ENCODE peak calls at places on chromosomes 13 and 19, in four cellular contexts. I is tibial nerve; G is CD4-positive, alpha-beta memory T cell; X is PC-3. W is an unnamed sample.

GRCh38 chr13:105518086-105518485 is 1017.4 kb downstream of the EFNB2 start:
- DNase-seq in I (no peak), X (no peak), G (no peak), W (no peak)

GRCh38 chr13:32537580-32538233 is 888 bp downstream of the N4BP2L2 start:
- DNase-seq in G (no peak), X (no peak), I (peak), W (peak)

GRCh38 chr13:95267662-95268369 is 33.4 kb downstream of the ABCC4 start:
- DNase-seq in X (peak), I (no peak), G (no peak), W (no peak)

GRCh38 chr13:34826432-34826831 is 115.6 kb upstream of the NBEA start:
- DNase-seq in X (no peak), G (no peak), I (no peak), W (no peak)

GRCh38 chr19:51564791-51565190 is 6.3 kb upstream of the ZNF175 start:
- DNase-seq in X (no peak), G (no peak), I (no peak), W (no peak)

GRCh38 chr19:47315125-47315821 is 5.6 kb downstream of the C5AR1 start:
- DNase-seq in X (peak), I (peak), G (no peak), W (no peak)

GRCh38 chr13:39040206-39040605 is 1.9 kb downstream of the NHLRC3 start:
- DNase-seq in X (no peak), I (no peak), G (no peak), W (no peak)

GRCh38 chr13:111662451-111662850 is 342.0 kb downstream of the TEX29 start:
- DNase-seq in G (no peak), I (no peak), X (no peak), W (no peak)

GRCh38 chr19:46722004-46722380 is 5.1 kb upstream of the PRKD2 start:
- DNase-seq in G (no peak), I (no peak), X (no peak), W (no peak)

GRCh38 chr13:36057041-36057440 is 74.1 kb downstream of the DCLK1 start:
- DNase-seq in X (peak), G (no peak), I (no peak), W (no peak)

GRCh38 chr13:56659041-56659471 is 481.7 kb upstream of the PRR20A start:
- DNase-seq in G (no peak), I (no peak), X (no peak), W (no peak)

GRCh38 chr13:94557836-94558235 is 38.1 kb downstream of the TGDS start:
- DNase-seq in G (no peak), X (no peak), I (no peak), W (no peak)

GRCh38 chr13:48334534-48335127 is 31.1 kb downstream of the RB1 start:
- DNase-seq in I (no peak), G (peak), X (peak), W (no peak)

GRCh38 chr19:34094960-34095359 is 77.3 kb upstream of the LSM14A start:
- DNase-seq in I (no peak), G (no peak), X (no peak), W (no peak)

GRCh38 chr19:8245869-8246835 is 37.0 kb downstream of the CERS4 start:
- DNase-seq in X (no peak), I (no peak), G (no peak), W (no peak)

GRCh38 chr19:48480476-48481190 is 11.5 kb downstream of the CYTH2 start:
- DNase-seq in G (peak), X (no peak), I (peak), W (peak)

GRCh38 chr13:71758823-71759222 is 108.2 kb downstream of the DACH1 start:
- DNase-seq in X (no peak), G (no peak), I (no peak), W (no peak)
- H3K27ac ChIP-seq in X (no peak), G (no peak), I (no peak), W (no peak)

GRCh38 chr13:110254751-110255553 is 52.0 kb downstream of the COL4A1 start:
- DNase-seq in I (no peak), X (no peak), G (no peak), W (no peak)
- H3K27ac ChIP-seq in I (peak), X (no peak), G (no peak), W (no peak)

DNA sequence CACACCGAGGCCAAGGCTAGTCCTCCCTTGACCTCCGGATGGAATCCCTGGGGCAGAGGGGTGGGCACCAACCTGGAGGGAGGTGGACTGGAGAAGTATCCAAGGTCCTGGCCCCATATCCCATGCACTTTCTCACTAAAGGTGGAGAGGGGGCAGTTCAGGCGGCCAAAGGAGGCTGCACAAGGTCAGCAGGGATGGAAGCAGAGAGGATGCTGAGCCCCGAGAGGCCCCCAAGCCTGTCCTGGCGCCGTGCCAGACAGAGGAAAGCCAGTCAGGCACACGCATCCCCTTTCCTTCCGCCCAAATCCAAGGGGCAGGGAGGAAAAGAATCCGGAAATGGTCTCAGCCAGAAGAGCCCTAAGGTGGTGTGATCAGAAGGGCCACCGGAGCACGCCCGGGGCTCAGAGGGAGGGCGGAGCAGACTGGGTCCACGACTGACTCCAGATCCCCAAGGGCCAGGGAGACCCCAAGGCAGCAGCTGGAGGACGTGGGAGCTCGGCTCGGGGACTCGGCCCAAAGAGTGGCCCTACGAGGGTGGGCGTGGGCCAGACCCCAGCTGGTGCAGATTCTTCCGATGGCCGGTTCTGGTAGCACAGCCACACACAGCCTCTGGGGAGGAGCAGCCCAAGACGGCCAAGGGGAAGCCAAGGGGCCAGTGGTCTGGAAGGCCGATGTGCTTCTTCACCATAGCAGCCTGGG is 60.0 kb downstream of the MLLT1 start:
- DNase-seq in I (no peak), G (no peak), X (no peak), W (no peak)
- H3K27ac ChIP-seq in I (peak), G (no peak), X (no peak), W (no peak)

DNA sequence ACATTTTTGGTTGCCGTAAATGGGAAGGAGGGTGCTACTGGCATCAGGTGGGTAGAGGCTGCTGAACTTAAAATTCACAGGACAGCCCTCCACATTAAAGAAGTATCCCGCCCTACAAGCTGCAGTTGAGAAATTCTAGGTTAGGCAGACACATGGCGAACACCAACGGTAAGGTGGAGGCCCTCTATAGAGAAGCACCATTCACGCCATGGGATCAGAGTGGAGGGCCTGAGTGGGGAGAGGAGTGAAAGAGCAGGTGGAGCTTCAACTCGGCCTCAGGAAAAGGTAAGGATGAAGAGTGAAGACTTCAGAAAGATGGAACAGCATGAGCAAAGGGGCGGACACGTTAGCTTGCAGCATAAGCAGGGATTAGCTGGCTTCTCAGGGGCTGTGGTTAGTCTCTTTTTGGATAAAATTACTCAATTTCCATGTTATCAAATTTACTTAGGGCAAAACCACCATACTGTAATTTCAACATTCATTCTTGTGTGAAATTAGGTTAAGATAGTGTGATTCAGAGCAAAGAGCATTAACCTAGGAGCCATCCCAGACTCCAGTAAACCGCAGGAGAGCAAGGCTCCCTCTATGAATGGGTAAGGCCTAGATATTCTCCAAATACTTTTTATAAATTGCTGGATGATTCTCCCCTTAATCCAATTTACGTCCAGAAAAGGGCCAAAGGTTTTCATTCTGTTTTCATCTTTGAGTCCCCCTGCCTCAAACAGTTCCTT is 1.2 kb downstream of the EEF1AKMT1 start:
- DNase-seq in X (no peak), I (no peak), G (no peak), W (peak)
- H3K27ac ChIP-seq in X (peak), I (peak), G (peak), W (peak)

DNA sequence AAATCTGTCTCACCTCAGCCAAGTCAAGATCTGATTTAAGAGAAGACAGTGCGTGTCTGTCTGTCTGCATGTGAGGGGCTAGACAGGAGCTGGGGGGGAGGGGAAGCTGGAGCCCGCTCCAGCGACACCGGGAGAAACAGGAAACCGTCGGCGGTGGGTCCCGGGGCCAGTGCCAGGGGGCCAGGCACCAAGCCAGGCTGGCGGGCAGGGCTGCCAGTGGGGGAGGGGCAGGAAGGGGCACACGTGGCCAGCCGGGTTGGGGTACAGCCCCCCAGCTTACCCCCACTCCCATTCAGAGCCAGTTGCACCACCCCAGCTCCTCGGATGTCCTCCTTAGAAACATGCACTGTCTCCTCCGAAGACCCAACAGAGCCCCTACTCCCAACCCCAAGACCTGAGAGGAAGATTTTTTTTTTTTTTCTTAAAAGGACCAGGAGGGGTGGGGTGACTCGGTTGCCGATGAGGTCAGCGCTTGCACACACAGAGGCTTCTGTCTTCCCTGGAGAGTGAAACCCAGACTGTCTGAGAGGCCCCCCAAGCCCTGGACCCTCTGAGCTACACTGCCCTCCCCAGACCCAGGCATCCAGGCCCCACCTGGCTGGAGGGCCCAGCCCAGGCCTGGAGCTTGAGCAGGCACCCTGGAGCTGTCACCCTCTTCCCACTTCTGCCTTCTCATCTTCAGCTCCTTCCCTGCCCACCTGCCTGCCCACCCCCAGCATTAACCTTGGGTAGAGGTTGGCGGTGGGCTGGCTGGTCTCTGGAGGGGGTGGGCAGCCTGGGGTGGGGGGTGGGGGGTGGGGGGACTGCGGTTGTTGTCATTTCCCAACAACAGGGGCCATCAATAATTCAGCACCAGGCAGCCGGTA is 4.0 kb downstream of the ERF start:
- DNase-seq in X (no peak), I (no peak), G (no peak), W (no peak)
- H3K27ac ChIP-seq in X (no peak), I (peak), G (no peak), W (no peak)

GRCh38 chr13:40774672-40775071 is 3.7 kb upstream of the MRPS31 start:
- DNase-seq in G (no peak), I (no peak), X (no peak), W (no peak)
- H3K27ac ChIP-seq in G (no peak), I (no peak), X (no peak), W (no peak)

GRCh38 chr19:53554804-53555203 is 16.9 kb downstream of the ZNF331 start:
- DNase-seq in I (no peak), X (no peak), G (no peak), W (no peak)
- H3K27ac ChIP-seq in I (peak), X (peak), G (peak), W (peak)

GRCh38 chr13:30742896-30743295 is 7.6 kb downstream of the ALOX5AP start:
- DNase-seq in G (no peak), I (no peak), X (no peak), W (no peak)

GRCh38 chr13:30743319-30744055 is 8.1 kb downstream of the ALOX5AP start:
- DNase-seq in I (peak), G (no peak), X (peak), W (no peak)

GRCh38 chr13:30745917-30746686 is 10.8 kb downstream of the ALOX5AP start:
- DNase-seq in I (no peak), G (no peak), X (no peak), W (no peak)

GRCh38 chr13:30744056-30744684 is 8.8 kb downstream of the ALOX5AP start:
- DNase-seq in I (no peak), G (peak), X (peak), W (peak)

DNA sequence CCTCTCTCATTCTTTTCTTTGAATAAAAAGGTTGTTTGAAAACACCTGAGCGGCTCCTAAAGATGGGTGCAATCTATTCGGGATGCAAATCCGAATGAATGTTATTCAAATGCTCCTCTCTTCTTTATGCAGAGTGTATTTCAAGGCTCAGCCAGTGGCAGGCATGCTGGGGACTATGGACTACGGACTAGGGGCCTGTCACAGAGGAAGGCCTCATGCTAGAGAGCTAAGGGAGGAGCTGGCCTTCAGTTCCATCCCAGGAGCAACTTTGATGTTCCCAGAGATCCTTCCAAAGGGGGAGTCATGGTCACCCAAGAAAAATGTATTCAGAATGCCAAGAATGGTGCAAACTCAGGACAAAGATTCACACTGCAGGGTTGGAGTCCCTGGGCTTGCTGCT is 9.3 kb downstream of the ALOX5AP start:
- DNase-seq in X (no peak), G (no peak), I (no peak), W (no peak)
- H3K27ac ChIP-seq in X (no peak), G (peak), I (no peak), W (peak)

GRCh38 chr19:29495091-29495490 is 30.7 kb upstream of the VSTM2B start:
- DNase-seq in G (no peak), I (no peak), X (no peak), W (no peak)
- H3K27ac ChIP-seq in G (no peak), I (no peak), X (no peak), W (no peak)

DNA sequence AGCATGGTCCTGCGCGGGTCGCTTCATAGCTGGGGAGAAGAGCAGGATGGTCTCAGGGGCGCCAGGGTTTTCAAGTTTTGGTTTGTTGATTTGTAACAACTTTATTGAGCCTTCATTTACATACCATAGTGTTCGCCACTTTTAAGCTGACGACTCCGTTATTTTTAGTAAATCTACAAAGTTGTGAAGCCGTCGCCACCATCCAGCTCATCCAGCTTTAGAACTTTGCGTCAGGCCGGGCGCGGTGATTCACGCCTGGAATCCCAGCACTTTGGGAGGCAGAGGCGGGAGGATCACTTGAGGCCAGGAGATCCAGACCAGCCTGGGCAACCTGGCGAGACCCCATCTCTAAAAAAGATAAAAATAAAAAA is 404 bp downstream of the C19orf44 start:
- DNase-seq in X (peak), I (no peak), G (no peak), W (no peak)
- H3K27ac ChIP-seq in X (peak), I (peak), G (peak), W (peak)